ENCODE peak calls at places on chromosomes 16 and 17, in five cellular contexts. Y is omental fat pad, J is AG09319, Q is B cell, H is sciatic nerve. R is an unnamed sample.

GRCh38 chr16:85324506-85324905 is 212.2 kb upstream of the CIBAR2 start:
- DNase-seq in Y (no peak), J (no peak), Q (no peak), H (no peak), R (no peak)

GRCh38 chr17:63278731-63279442 is 167.2 kb downstream of the CYB561 start:
- DNase-seq in Y (no peak), J (no peak), Q (no peak), H (no peak), R (no peak)

GRCh38 chr16:81804134-81804610 is 25.1 kb downstream of the PLCG2 start:
- DNase-seq in Y (no peak), J (no peak), Q (peak; percentile 40), H (no peak), R (no peak)

GRCh38 chr17:58301504-58302150 is 20.9 kb upstream of the MPO start:
- DNase-seq in Y (no peak), J (no peak), Q (no peak), H (no peak), R (no peak)

GRCh38 chr16:68401871-68402747 is 46.2 kb downstream of the SMPD3 start:
- DNase-seq in Y (no peak), J (no peak), Q (no peak), H (no peak), R (peak; percentile 40)

GRCh38 chr16:70018254-70018653 is 67.1 kb downstream of the CLEC18A start:
- DNase-seq in Y (no peak), J (no peak), Q (peak; percentile 19), H (no peak), R (no peak)

GRCh38 chr17:65749479-65749878 is 188.0 kb upstream of the AXIN2 start:
- DNase-seq in Y (no peak), J (no peak), Q (no peak), H (no peak), R (no peak)

GRCh38 chr16:67029249-67030096 is 524 bp downstream of the CBFB start:
- DNase-seq in Y (no peak), J (no peak), Q (peak; percentile 79), H (peak; percentile 81), R (no peak)

GRCh38 chr17:12789075-12789975 is at the start of gene ARHGAP44:
- DNase-seq in Y (no peak), J (peak; percentile 11), Q (peak; percentile 60), H (peak; percentile 73), R (no peak)

GRCh38 chr16:22123759-22124490 is 31.6 kb downstream of the VWA3A start:
- DNase-seq in Y (no peak), J (no peak), Q (no peak), H (no peak), R (no peak)

GRCh38 chr17:2082003-2082862 is 27.3 kb downstream of the HIC1 start:
- DNase-seq in Y (no peak), J (no peak), Q (no peak), H (no peak), R (no peak)

GRCh38 chr17:6596941-6597340 is 40.6 kb upstream of the PITPNM3 start:
- DNase-seq in Y (no peak), J (no peak), Q (no peak), H (no peak), R (no peak)

GRCh38 chr16:84307209-84307954 is 12.7 kb downstream of the WFDC1 start:
- DNase-seq in Y (no peak), J (no peak), Q (no peak), H (no peak), R (no peak)

GRCh38 chr17:44360826-44361225 is 2.8 kb downstream of the FAM171A2 start:
- DNase-seq in Y (no peak), J (no peak), Q (no peak), H (no peak), R (no peak)

GRCh38 chr17:48841395-48841831 is 10.6 kb downstream of the CALCOCO2 start:
- DNase-seq in Y (no peak), J (no peak), Q (peak; percentile 58), H (no peak), R (peak; percentile 38)

R was measured in AG09309.